ENCODE peak calls at places on chromosomes 2 and 18, in five cellular contexts. J is colonic mucosa; V is activated effector memory CD4-positive, alpha-beta T cell treated with anti-CD3 and anti-CD28 coated beads, Interleukin-2, amount 50 U/mL, for 16 hours; L is cerebellum; P is GM12891. N is an unnamed sample.

GRCh38 chr2:113962692-113963480 is 73.0 kb downstream of the ACTR3 start:
- DNase-seq in J (no peak), L (no peak), V (no peak), P (no peak), N (no peak)

GRCh38 chr2:26628561-26629345 is 12.4 kb downstream of the CIB4 start:
- DNase-seq in V (no peak), P (no peak), L (no peak), J (no peak), N (no peak)

GRCh38 chr2:177289824-177290632 is 25.5 kb upstream of the NFE2L2 start:
- DNase-seq in P (no peak), V (no peak), L (no peak), J (no peak), N (no peak)

GRCh38 chr18:9013926-9014373 is 88.5 kb upstream of the NDUFV2 start:
- DNase-seq in V (no peak), J (no peak), L (no peak), P (no peak), N (no peak)

GRCh38 chr2:204187513-204188088 is 251.0 kb downstream of the ICOS start:
- DNase-seq in V (no peak), J (no peak), L (no peak), P (no peak), N (no peak)

GRCh38 chr2:60556998-60557955 is 3.8 kb upstream of the BCL11A start:
- DNase-seq in V (no peak), L (no peak), J (no peak), P (no peak), N (no peak)

GRCh38 chr2:154425999-154426398 is 272.5 kb upstream of the KCNJ3 start:
- DNase-seq in P (no peak), L (no peak), V (no peak), J (no peak), N (no peak)

GRCh38 chr2:3519255-3520190 is at the start of gene ADI1:
- DNase-seq in V (peak), L (peak), P (peak), J (peak), N (peak)

GRCh38 chr2:54556659-54557121 is 100.6 kb downstream of the SPTBN1 start:
- DNase-seq in J (no peak), P (no peak), V (no peak), L (no peak), N (no peak)

GRCh38 chr2:112881217-112882000 is 29.6 kb upstream of the IL37 start:
- DNase-seq in L (no peak), P (peak), V (peak), J (no peak), N (no peak)

GRCh38 chr2:239113164-239113563 is 265.3 kb downstream of the TWIST2 start:
- DNase-seq in L (no peak), P (no peak), J (peak), V (no peak), N (no peak)

GRCh38 chr18:6543330-6543908 is 128.7 kb upstream of the L3MBTL4 start:
- DNase-seq in J (no peak), L (peak), V (no peak), P (no peak), N (no peak)

GRCh38 chr18:75492897-75493296 is 65.4 kb upstream of the SMIM21 start:
- DNase-seq in P (no peak), J (no peak), L (no peak), V (no peak), N (no peak)

GRCh38 chr2:200703132-200703925 is 108.4 kb upstream of the BZW1 start:
- DNase-seq in P (no peak), L (peak), J (peak), V (no peak), N (no peak)

GRCh38 chr2:98465456-98466201 is 21.0 kb downstream of the INPP4A start:
- DNase-seq in V (peak), P (no peak), J (peak), L (peak), N (peak)

GRCh38 chr2:227363756-227364155 is 15.3 kb downstream of the TM4SF20 start:
- DNase-seq in V (no peak), L (no peak), J (no peak), P (no peak), N (no peak)

GRCh38 chr2:206693399-206694137 is 24.6 kb downstream of the DYTN start:
- DNase-seq in P (peak), V (no peak), J (peak), L (peak), N (no peak)

GRCh38 chr2:207845202-207845864 is 75.6 kb upstream of the FZD5 start:
- DNase-seq in V (no peak), J (no peak), L (no peak), P (no peak), N (no peak)

N was measured in cardiac septum.